ENCODE peak calls at places on chromosomes 13 and 19, in ten cellular contexts. Q is heart left ventricle, M is adrenal gland, I is esophagus squamous epithelium, T is body of pancreas, K is IMR-90, B is GM12892, U is spleen, R is GM12878, H is uterus. C is an unnamed sample.

GRCh38 chr13:98014766-98015165 is 61.3 kb downstream of the IPO5 start:
- DNase-seq in Q (no peak), M (no peak), I (no peak), T (no peak), K (peak; percentile 93), B (no peak), U (no peak), R (no peak), H (no peak), C (no peak)

GRCh38 chr13:45007225-45007624 is 17.9 kb downstream of the GPALPP1 start:
- DNase-seq in Q (no peak), M (no peak), I (no peak), T (no peak), K (no peak), B (no peak), U (no peak), R (no peak), H (no peak), C (no peak)

GRCh38 chr13:102197193-102197592 is 204.7 kb downstream of the FGF14 start:
- DNase-seq in Q (no peak), M (no peak), I (no peak), T (no peak), K (peak; percentile 8), B (no peak), U (no peak), R (no peak), H (no peak), C (no peak)

GRCh38 chr19:3292958-3293529 is 68.6 kb downstream of the CELF5 start:
- DNase-seq in Q (no peak), M (no peak), I (no peak), T (no peak), K (no peak), B (no peak), U (no peak), R (no peak), H (no peak), C (peak; percentile 90)

GRCh38 chr19:53091855-53092254 is 11.4 kb downstream of the ZNF160 start:
- DNase-seq in Q (no peak), M (no peak), I (no peak), T (no peak), K (no peak), B (no peak), U (no peak), R (no peak), H (no peak), C (no peak)

GRCh38 chr19:48413879-48414623 is 20.6 kb downstream of the GRIN2D start:
- DNase-seq in Q (no peak), M (no peak), I (no peak), T (no peak), K (peak; percentile 43), B (no peak), U (no peak), R (no peak), H (no peak), C (no peak)

GRCh38 chr19:31448221-31448657 is 99.0 kb upstream of the TSHZ3 start:
- DNase-seq in Q (peak; percentile 65), M (peak; percentile 25), I (no peak), T (peak; percentile 26), K (peak; percentile 89), B (no peak), U (no peak), R (no peak), H (peak; percentile 63), C (no peak)

GRCh38 chr19:4456843-4457653 is 546 bp downstream of the UBXN6 start:
- DNase-seq in Q (peak; percentile 59), M (peak; percentile 50), I (no peak), T (no peak), K (peak; percentile 56), B (peak; percentile 66), U (peak; percentile 79), R (no peak), H (peak; percentile 61), C (peak; percentile 58)

GRCh38 chr13:78609464-78610205 is 6.3 kb upstream of the POU4F1 start:
- DNase-seq in Q (no peak), M (no peak), I (no peak), T (no peak), K (no peak), B (no peak), U (peak; percentile 74), R (no peak), H (no peak), C (peak; percentile 41)

GRCh38 chr13:19618925-19619324 is 14.5 kb upstream of the MPHOSPH8 start:
- DNase-seq in Q (no peak), M (no peak), I (no peak), T (peak; percentile 29), K (peak; percentile 37), B (no peak), U (no peak), R (no peak), H (no peak), C (peak; percentile 71)

GRCh38 chr19:22622901-22623840 is 11.0 kb upstream of the ZNF492 start:
- DNase-seq in Q (no peak), M (no peak), I (no peak), T (no peak), K (no peak), B (no peak), U (no peak), R (no peak), H (no peak), C (peak; percentile 35)

GRCh38 chr19:16070366-16070990 is 5.8 kb upstream of the TPM4 start:
- DNase-seq in Q (peak; percentile 54), M (peak; percentile 55), I (peak; percentile 79), T (peak; percentile 74), K (no peak), B (peak; percentile 80), U (peak; percentile 96), R (no peak), H (peak; percentile 82), C (peak; percentile 55)

GRCh38 chr13:39313721-39314120 is 275.5 kb downstream of the NHLRC3 start:
- DNase-seq in Q (no peak), M (no peak), I (no peak), T (no peak), K (no peak), B (no peak), U (no peak), R (no peak), H (no peak), C (no peak)

GRCh38 chr19:12656899-12657571 is 9.5 kb downstream of the MAN2B1 start:
- DNase-seq in Q (no peak), M (no peak), I (no peak), T (peak; percentile 50), K (no peak), B (no peak), U (no peak), R (no peak), H (no peak), C (no peak)

GRCh38 chr13:65787087-65787486 is 1443.0 kb downstream of the PCDH9 start:
- DNase-seq in Q (no peak), M (no peak), I (no peak), T (no peak), K (peak; percentile 27), B (no peak), U (no peak), R (no peak), H (no peak), C (no peak)

GRCh38 chr19:38701455-38702063 is 42.7 kb downstream of the CAPN12 start:
- DNase-seq in Q (no peak), M (peak; percentile 66), I (no peak), T (no peak), K (peak; percentile 21), B (no peak), U (no peak), R (no peak), H (no peak), C (peak; percentile 83)
- TF ChIP-seq POLR2A in Q (no peak), M (no peak), I (no peak), T (no peak), K (no peak), B (no peak), U (no peak), R (no peak), H (no peak), C (peak; percentile 45)

GRCh38 chr13:74438911-74439310 is 304.7 kb upstream of the KLF12 start:
- DNase-seq in Q (no peak), M (no peak), I (no peak), T (no peak), K (no peak), B (no peak), U (no peak), R (no peak), H (no peak), C (no peak)

DNA sequence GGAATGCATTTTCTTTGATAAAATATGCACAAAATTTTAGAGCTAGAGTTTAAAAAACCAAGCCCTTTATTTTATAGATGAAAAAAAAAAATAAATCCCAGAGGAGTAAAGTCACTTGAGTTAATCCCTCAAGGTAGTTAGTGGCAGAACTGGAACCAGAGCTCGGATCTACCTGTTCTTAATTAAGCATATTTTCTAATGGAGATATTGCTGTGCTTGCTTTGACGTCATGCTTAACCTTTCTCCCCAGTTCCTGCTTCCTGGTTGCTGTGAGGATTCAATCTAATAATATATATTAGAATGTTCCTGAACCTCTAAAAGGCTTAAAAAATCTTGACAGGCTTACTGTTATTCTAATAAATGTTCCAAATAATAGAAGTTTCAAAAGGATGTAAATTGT is 300.6 kb upstream of the KLF12 start:
- DNase-seq in Q (no peak), M (no peak), I (no peak), T (no peak), K (no peak), B (no peak), U (no peak), R (no peak), H (no peak), C (no peak)
- TF ChIP-seq POLR2A in Q (no peak), M (no peak), I (no peak), T (no peak), K (no peak), B (no peak), U (no peak), R (no peak), H (no peak), C (no peak)

DNA sequence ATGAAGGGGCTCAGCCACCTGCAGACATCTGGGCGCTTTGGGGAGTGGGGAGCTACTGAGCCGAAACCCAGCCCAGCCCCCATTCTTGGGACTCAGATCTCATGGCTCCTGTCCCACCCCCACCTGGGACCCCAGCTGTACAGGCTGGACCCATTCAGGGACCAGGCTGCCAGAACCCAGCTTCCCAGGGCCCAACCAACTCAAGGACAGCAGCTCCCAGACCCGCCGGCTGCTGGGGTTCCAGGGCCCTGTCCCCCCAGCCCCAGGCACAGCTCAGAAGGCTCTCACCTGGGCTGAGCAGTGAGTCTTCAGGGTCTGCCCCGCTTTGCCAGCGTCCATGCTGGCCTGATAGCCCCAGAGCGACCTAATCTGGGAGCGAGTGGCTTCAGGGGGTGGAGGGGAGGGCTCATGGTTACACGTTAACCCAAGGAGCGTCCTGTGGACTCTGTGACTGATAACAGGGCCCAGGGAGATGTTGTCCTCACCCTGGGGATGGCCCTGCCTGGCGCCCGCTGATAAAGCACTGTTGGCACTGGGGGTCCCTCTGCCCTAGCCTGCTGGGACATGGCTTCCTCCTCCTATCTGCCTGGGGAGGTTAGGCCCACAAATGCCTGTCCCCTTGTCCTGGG is at the start of gene TMEM86B:
- DNase-seq in Q (no peak), M (no peak), I (no peak), T (peak; percentile 16), K (no peak), B (no peak), U (no peak), R (no peak), H (no peak), C (peak; percentile 86)
- TF ChIP-seq POLR2A in Q (no peak), M (no peak), I (no peak), T (no peak), K (no peak), B (no peak), U (no peak), R (no peak), H (no peak), C (peak; percentile 48)

GRCh38 chr19:8342684-8343482 is at the start of gene KANK3:
- DNase-seq in Q (peak; percentile 98), M (peak; percentile 98), I (peak; percentile 65), T (peak; percentile 97), K (peak; percentile 90), B (peak; percentile 99), U (peak; percentile 97), R (peak; percentile 55), H (peak; percentile 89), C (peak; percentile 99)
- TF ChIP-seq POLR2A in Q (no peak), M (peak; percentile 44), I (peak; percentile 70), T (peak; percentile 15), K (no peak), B (no peak), U (peak; percentile 18), R (no peak), H (peak; percentile 84), C (peak; percentile 74)